ENCODE peak calls at places on chromosomes 4 and X, in five cellular contexts. D, N, Q, A and O are unnamed samples.

GRCh38 chr4:65943076-65943475 is 272.8 kb upstream of the EPHA5 start:
- DNase-seq in A (peak; percentile 70), Q (no peak), D (no peak), N (no peak), O (no peak)

GRCh38 chrX:136303041-136303440 is 2.3 kb downstream of the ADGRG4 start:
- DNase-seq in A (no peak), Q (no peak), N (no peak), D (no peak), O (no peak)

GRCh38 chr4:41644288-41644914 is 104.1 kb downstream of the PHOX2B start:
- DNase-seq in D (peak; percentile 75), Q (no peak), N (no peak), A (no peak), O (no peak)

GRCh38 chr4:125070869-125071268 is 243.9 kb upstream of the FAT4 start:
- DNase-seq in D (no peak), N (peak; percentile 4), Q (no peak), A (peak; percentile 12), O (no peak)

GRCh38 chr4:41714601-41715000 is 33.9 kb downstream of the PHOX2B start:
- DNase-seq in D (no peak), A (no peak), N (no peak), Q (no peak), O (no peak)

GRCh38 chrX:112832481-112833095 is 8.0 kb downstream of the AMOT start:
- DNase-seq in A (peak; percentile 52), N (peak; percentile 72), Q (no peak), D (no peak), O (no peak)

GRCh38 chr4:56656346-56656643 is 24.8 kb downstream of the HOPX start:
- DNase-seq in Q (peak; percentile 53), N (no peak), A (peak; percentile 45), D (peak; percentile 22), O (no peak)

GRCh38 chr4:179893967-179894590 is 2349.1 kb upstream of the TENM3 start:
- DNase-seq in N (no peak), A (no peak), D (no peak), Q (no peak), O (no peak)

GRCh38 chrX:71540801-71541545 is 8.1 kb downstream of the OGT start:
- DNase-seq in A (no peak), Q (no peak), D (no peak), N (no peak), O (peak; percentile 32)

GRCh38 chrX:109360301-109360700 is 121.6 kb downstream of the GUCY2F start:
- DNase-seq in N (no peak), D (no peak), Q (no peak), A (no peak), O (no peak)

GRCh38 chrX:132631579-132632232 is 142.9 kb upstream of the MBNL3 start:
- DNase-seq in D (peak; percentile 30), N (peak; percentile 28), A (peak; percentile 34), Q (no peak), O (peak; percentile 9)

GRCh38 chrX:54891573-54891972 is 29.1 kb upstream of the TRO start:
- DNase-seq in D (peak; percentile 14), Q (no peak), N (peak; percentile 30), A (peak; percentile 33), O (peak; percentile 29)

GRCh38 chrX:56994375-56995270 is 718 bp downstream of the SPIN3 start:
- DNase-seq in N (no peak), A (peak; percentile 25), D (peak; percentile 7), Q (no peak), O (no peak)

GRCh38 chrX:11499076-11500044 is 166.4 kb downstream of the ARHGAP6 start:
- DNase-seq in N (no peak), Q (no peak), D (peak; percentile 6), A (no peak), O (no peak)

GRCh38 chr4:53908661-53909078 is 155.7 kb downstream of the CHIC2 start:
- DNase-seq in D (peak; percentile 68), Q (peak; percentile 43), N (peak; percentile 29), A (peak; percentile 55), O (peak; percentile 72)

GRCh38 chr4:3045500-3045850 is 28.9 kb downstream of the HTT-AS start:
- DNase-seq in N (peak; percentile 44), Q (peak; percentile 78), A (no peak), D (no peak), O (no peak)

GRCh38 chrX:123173833-123174232 is 10.2 kb upstream of the GRIA3 start:
- DNase-seq in D (no peak), A (no peak), N (no peak), Q (no peak), O (peak; percentile 0)

GRCh38 chr4:51995647-51996046 is 24.5 kb downstream of the LRRC66 start:
- DNase-seq in N (no peak), Q (no peak), A (no peak), D (no peak), O (no peak)

GRCh38 chr4:158025131-158025530 is 147.7 kb downstream of the GASK1B start:
- DNase-seq in A (no peak), Q (no peak), N (no peak), D (no peak), O (no peak)

GRCh38 chr4:173651651-173652282 is 121.7 kb upstream of the HAND2 start:
- DNase-seq in A (no peak), D (no peak), Q (no peak), N (no peak), O (no peak)

GRCh38 chr4:1072830-1073446 is 40.4 kb downstream of the RNF212 start:
- DNase-seq in N (peak; percentile 80), Q (peak; percentile 23), A (peak; percentile 69), D (peak; percentile 81), O (peak; percentile 90)

GRCh38 chrX:45172890-45173289 is 27.8 kb downstream of the DIPK2B start:
- DNase-seq in Q (no peak), D (peak; percentile 18), A (no peak), N (no peak), O (no peak)

GRCh38 chr4:21097026-21097425 is 396.8 kb downstream of the PACRGL start:
- DNase-seq in N (no peak), A (no peak), Q (no peak), D (no peak), O (no peak)

GRCh38 chr4:189941005-189941450 is 356 bp downstream of the FRG1 start:
- DNase-seq in D (no peak), N (no peak), A (no peak), Q (no peak), O (no peak)

GRCh38 chrX:24034485-24034884 is 7.5 kb upstream of the KLHL15 start:
- DNase-seq in Q (no peak), D (no peak), A (no peak), N (no peak), O (no peak)

GRCh38 chr4:95546866-95547707 is 1.7 kb downstream of the UNC5C start:
- DNase-seq in A (no peak), Q (no peak), N (no peak), D (no peak), O (no peak)

GRCh38 chr4:148852092-148852699 is 410.0 kb upstream of the NR3C2 start:
- DNase-seq in N (no peak), D (no peak), Q (no peak), A (no peak), O (no peak)

GRCh38 chr4:88320780-88321373 is 36.5 kb upstream of the PPM1K start:
- DNase-seq in D (peak; percentile 28), Q (peak; percentile 6), N (peak; percentile 74), A (no peak), O (peak; percentile 73)

GRCh38 chrX:12497832-12498591 is 293.2 kb upstream of the PRPS2 start:
- DNase-seq in N (peak; percentile 29), A (peak; percentile 67), D (peak; percentile 6), Q (no peak), O (no peak)

GRCh38 chrX:55127692-55128091 is 38.9 kb downstream of the PAGE2 start:
- DNase-seq in D (no peak), Q (no peak), A (no peak), N (no peak), O (peak; percentile 44)

GRCh38 chr4:101954975-101955678 is 164.6 kb downstream of the BANK1 start:
- DNase-seq in Q (no peak), N (no peak), A (peak; percentile 14), D (no peak), O (no peak)

GRCh38 chr4:88880501-88881226 is 176.3 kb downstream of the FAM13A start:
- DNase-seq in N (peak; percentile 45), D (no peak), A (peak; percentile 56), Q (no peak), O (no peak)

GRCh38 chr4:8290701-8290970 is 21.1 kb downstream of the HTRA3 start:
- DNase-seq in A (no peak), Q (no peak), D (no peak), N (no peak), O (no peak)

GRCh38 chr4:9932771-9933170 is 88.5 kb downstream of the SLC2A9 start:
- DNase-seq in D (no peak), Q (no peak), N (peak; percentile 42), A (no peak), O (no peak)

GRCh38 chrX:103800318-103800717 is 23.7 kb downstream of the PLP1 start:
- DNase-seq in Q (no peak), D (no peak), A (no peak), N (no peak), O (no peak)